ENCODE peak calls at places on chromosome 14, in five cellular contexts. C is prostate gland, Q is endothelial cell of umbilical vein, L is sigmoid colon, F is breast epithelium. H is an unnamed sample.

GRCh38 chr14:60221441-60221840 is 27.6 kb upstream of the PPM1A start:
- DNase-seq in Q (no peak), L (no peak), C (no peak), F (no peak), H (no peak)

GRCh38 chr14:74905595-74906142 is 17.4 kb downstream of the RPS6KL1 start:
- DNase-seq in L (peak; percentile 87), C (peak; percentile 55), Q (peak; percentile 52), F (no peak), H (peak; percentile 77)

GRCh38 chr14:33509927-33510535 is 440.8 kb downstream of the EGLN3 start:
- DNase-seq in C (no peak), F (no peak), L (no peak), Q (peak; percentile 40), H (no peak)

GRCh38 chr14:32201816-32202467 is at the start of gene RNU6-7:
- DNase-seq in C (no peak), Q (no peak), L (peak; percentile 70), F (peak; percentile 22), H (peak; percentile 24)

GRCh38 chr14:36014236-36014635 is 162.3 kb downstream of the PTCSC3 start:
- DNase-seq in F (no peak), C (no peak), L (no peak), Q (no peak), H (no peak)

GRCh38 chr14:61662001-61662400 is 33.3 kb upstream of the HIF1A start:
- DNase-seq in L (no peak), Q (peak; percentile 43), F (no peak), C (no peak), H (no peak)

GRCh38 chr14:49679271-49679670 is 8.7 kb downstream of the POLE2 start:
- DNase-seq in Q (no peak), F (no peak), C (no peak), L (no peak), H (no peak)

GRCh38 chr14:22159049-22159448 is 430.0 kb downstream of the DAD1 start:
- DNase-seq in Q (no peak), F (no peak), L (no peak), C (peak; percentile 5), H (no peak)

GRCh38 chr14:77098470-77099353 is 654 bp downstream of the CIPC start:
- DNase-seq in Q (peak; percentile 30), L (peak; percentile 91), C (peak; percentile 63), F (peak; percentile 62), H (peak; percentile 59)

GRCh38 chr14:75884198-75884611 is 97.6 kb downstream of the TGFB3 start:
- DNase-seq in C (no peak), L (no peak), Q (no peak), F (peak; percentile 23), H (no peak)

GRCh38 chr14:100546051-100546443 is 41.2 kb downstream of the BEGAIN start:
- DNase-seq in L (no peak), F (no peak), Q (no peak), C (no peak), H (no peak)
- TF ChIP-seq POLR2AphosphoS5 in L (no peak), F (no peak), Q (no peak), C (no peak), H (no peak)

GRCh38 chr14:103124501-103125001 is 1.3 kb downstream of the TNFAIP2 start:
- DNase-seq in Q (no peak), F (no peak), C (no peak), L (no peak), H (no peak)

GRCh38 chr14:103121846-103122577 is 1.2 kb upstream of the TNFAIP2 start:
- DNase-seq in L (peak; percentile 96), C (peak; percentile 77), F (peak; percentile 71), Q (peak; percentile 73), H (peak; percentile 77)

GRCh38 chr14:103122578-103123127 is 608 bp upstream of the TNFAIP2 start:
- DNase-seq in C (no peak), L (no peak), Q (peak; percentile 41), F (no peak), H (no peak)

GRCh38 chr14:103123634-103124500 is 606 bp downstream of the TNFAIP2 start:
- DNase-seq in Q (peak; percentile 49), F (no peak), L (peak; percentile 87), C (no peak), H (no peak)

GRCh38 chr14:103123128-103123633 is at the start of gene TNFAIP2:
- DNase-seq in F (no peak), L (peak; percentile 84), Q (no peak), C (no peak), H (peak; percentile 55)
- TF ChIP-seq POLR2AphosphoS5 in F (no peak), L (peak; percentile 77), Q (peak; percentile 42), C (no peak), H (peak; percentile 68)

DNA sequence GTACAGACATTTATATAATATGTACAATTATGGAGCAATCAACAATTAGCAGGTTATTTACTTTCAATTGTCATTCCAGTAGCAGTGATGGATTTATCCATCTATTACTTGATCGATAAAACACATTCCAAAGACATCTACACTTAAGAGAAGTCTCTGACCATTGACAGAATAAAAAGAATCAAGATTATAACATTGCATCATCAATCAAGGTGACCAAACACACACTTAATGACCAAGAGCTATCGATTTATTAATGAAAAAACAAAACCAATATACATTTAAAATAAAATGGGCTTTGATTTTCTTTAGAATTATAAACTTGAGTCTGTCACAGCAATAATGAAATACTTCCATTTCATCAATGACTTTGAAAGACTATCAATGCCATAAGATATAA is 170.2 kb upstream of the CDKN3 start:
- DNase-seq in C (no peak), F (no peak), L (no peak), Q (no peak), H (no peak)
- TF ChIP-seq POLR2AphosphoS5 in C (no peak), F (no peak), L (no peak), Q (no peak), H (no peak)

DNA sequence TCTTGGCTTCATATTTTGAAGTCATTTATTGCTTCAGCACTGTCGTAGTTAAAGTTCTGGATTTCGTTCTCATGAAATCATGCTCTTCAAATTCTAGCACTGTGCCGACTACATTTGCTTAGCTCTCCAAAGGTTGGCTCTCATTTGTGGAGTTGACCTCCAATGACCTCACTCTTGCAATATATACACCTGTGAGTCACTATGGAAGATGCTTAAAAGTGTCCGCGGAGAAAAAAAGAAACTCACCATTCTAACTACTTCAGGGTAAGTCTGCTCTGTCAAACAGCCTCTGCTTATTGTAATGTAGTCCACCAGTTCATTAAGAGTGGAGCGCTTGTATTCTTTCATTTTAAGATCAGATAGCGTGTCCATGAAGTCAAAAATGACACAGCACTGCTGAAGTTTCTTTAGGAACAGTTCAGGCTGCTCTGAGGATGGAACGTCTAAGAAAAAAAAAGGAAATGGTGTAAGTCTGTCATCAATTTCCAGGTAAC is 89.7 kb downstream of the PPP2R5E start:
- DNase-seq in C (no peak), L (no peak), F (no peak), Q (no peak), H (no peak)
- TF ChIP-seq POLR2AphosphoS5 in C (no peak), L (peak; percentile 68), F (no peak), Q (no peak), H (peak; percentile 27)

DNA sequence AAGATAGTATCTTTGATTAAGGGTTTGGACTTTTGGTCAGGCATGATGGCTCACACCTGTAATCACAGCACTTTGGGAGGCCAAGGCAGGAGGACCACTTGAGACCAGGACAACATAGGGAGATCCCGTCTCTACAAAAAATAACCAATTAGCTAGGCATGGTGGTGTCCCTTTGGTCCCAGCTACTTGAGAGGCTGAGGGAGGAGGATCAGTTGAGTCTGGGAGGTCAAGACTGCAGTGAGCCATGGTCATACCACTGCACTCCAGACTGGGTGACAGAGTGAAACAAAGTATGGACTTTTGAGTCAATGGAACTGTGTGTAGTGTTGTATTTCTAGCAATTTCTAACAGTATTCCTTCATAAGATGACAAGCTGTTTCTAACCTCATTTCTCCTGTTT is 38.7 kb upstream of the CCDC88C start:
- DNase-seq in L (no peak), F (no peak), Q (no peak), C (no peak), H (no peak)
- TF ChIP-seq POLR2AphosphoS5 in L (no peak), F (no peak), Q (no peak), C (no peak), H (no peak)

DNA sequence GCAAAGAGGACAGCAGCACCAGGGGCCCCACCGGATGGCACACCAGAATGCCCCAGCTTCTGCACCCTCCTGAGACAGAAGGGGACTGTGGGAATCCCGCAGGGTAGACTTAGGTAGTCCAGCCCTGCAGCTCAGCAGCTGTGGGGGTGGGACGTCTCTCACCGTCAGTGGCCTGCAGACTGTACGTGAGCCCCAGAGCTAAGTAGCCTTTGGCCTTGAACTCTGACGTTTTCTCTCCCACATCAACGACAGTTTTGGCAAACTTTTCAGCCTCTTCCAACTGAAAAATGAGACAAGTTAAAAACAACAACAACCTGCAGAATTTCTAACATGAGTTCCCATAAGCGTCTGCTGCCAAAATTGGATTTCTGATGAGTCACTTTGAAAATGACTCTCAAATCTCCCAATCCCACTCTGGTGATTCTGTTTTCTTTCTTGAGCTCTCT is 161.4 kb downstream of the TTC7B start:
- DNase-seq in Q (no peak), C (no peak), L (no peak), F (no peak), H (no peak)
- TF ChIP-seq POLR2AphosphoS5 in Q (no peak), C (no peak), L (no peak), F (no peak), H (no peak)

GRCh38 chr14:52801014-52801708 is 9.8 kb upstream of the GNPNAT1 start:
- DNase-seq in C (no peak), Q (no peak), F (no peak), L (no peak), H (no peak)
- TF ChIP-seq POLR2AphosphoS5 in C (no peak), Q (no peak), F (no peak), L (no peak), H (peak; percentile 8)

GRCh38 chr14:55099741-55100140 is 29.3 kb upstream of the LGALS3 start:
- DNase-seq in Q (no peak), C (no peak), F (no peak), L (peak; percentile 53), H (no peak)

GRCh38 chr14:55101698-55102097 is 27.4 kb upstream of the LGALS3 start:
- DNase-seq in Q (no peak), L (peak; percentile 38), F (no peak), C (no peak), H (no peak)

GRCh38 chr14:55103005-55103640 is 25.9 kb upstream of the LGALS3 start:
- DNase-seq in L (peak; percentile 94), Q (peak; percentile 86), F (peak; percentile 96), C (peak; percentile 95), H (peak; percentile 91)

GRCh38 chr14:55104051-55104954 is 24.7 kb upstream of the LGALS3 start:
- DNase-seq in L (peak; percentile 61), C (no peak), F (no peak), Q (no peak), H (no peak)

DNA sequence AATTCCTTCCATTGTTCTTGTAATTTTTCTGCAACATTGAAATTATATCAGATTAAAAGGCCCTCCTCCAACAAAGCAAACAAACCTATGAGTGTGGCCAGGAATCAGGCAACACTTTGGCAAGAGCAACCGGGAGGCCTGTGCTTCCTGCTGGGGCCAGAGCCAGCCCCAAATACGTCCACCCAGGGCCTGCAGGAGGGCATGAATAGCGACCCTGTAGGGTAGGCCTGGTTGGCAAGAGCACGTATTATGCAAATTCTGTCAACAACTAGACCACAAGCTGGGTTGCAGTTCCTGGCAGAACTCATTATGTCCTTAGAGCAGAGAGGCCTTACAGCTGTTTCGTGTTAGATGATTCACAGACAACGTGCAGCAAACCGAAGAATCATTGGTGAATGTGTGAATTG is 26.9 kb upstream of the LGALS3 start:
- DNase-seq in Q (peak; percentile 98), F (peak; percentile 92), C (peak; percentile 80), L (peak; percentile 91), H (peak; percentile 77)
- TF ChIP-seq POLR2AphosphoS5 in Q (peak; percentile 81), F (peak; percentile 94), C (peak; percentile 91), L (peak; percentile 82), H (peak; percentile 84)

GRCh38 chr14:100155049-100155621 is 4.3 kb downstream of the DEGS2 start:
- DNase-seq in F (peak; percentile 49), L (no peak), Q (peak; percentile 20), C (peak; percentile 74), H (peak; percentile 63)
- TF ChIP-seq POLR2AphosphoS5 in F (no peak), L (no peak), Q (no peak), C (no peak), H (no peak)

H was measured in transverse colon.